ENCODE peak calls at places on chromosomes 5 and 9, in six cellular contexts. R is A549, Z is HepG2, P is endothelial cell of umbilical vein, V is K562, B is GM12878. X is an unnamed sample.

GRCh38 chr9:6905850-6906375 is 148.1 kb downstream of the KDM4C start:
- DNase-seq in Z (no peak), P (no peak), V (no peak), B (no peak), R (no peak), X (no peak)

GRCh38 chr9:486156-486555 is 271.5 kb downstream of the DOCK8 start:
- DNase-seq in Z (no peak), P (no peak), R (no peak), V (no peak), B (no peak), X (no peak)

GRCh38 chr9:14068690-14069089 is 245.3 kb downstream of the NFIB start:
- DNase-seq in R (no peak), B (no peak), P (no peak), V (peak), Z (no peak), X (no peak)

GRCh38 chr9:137079401-137079787 is 2.1 kb downstream of the UAP1L1 start:
- DNase-seq in B (no peak), Z (no peak), R (no peak), P (no peak), V (no peak), X (no peak)

GRCh38 chr5:163306421-163306820 is 131.0 kb upstream of the CCNG1 start:
- DNase-seq in P (peak), V (no peak), R (no peak), B (no peak), Z (peak), X (peak)

GRCh38 chr5:31993182-31993961 is 180.7 kb downstream of the GOLPH3 start:
- DNase-seq in P (no peak), V (no peak), B (no peak), Z (no peak), R (no peak), X (no peak)

GRCh38 chr5:154575869-154576806 is 98.1 kb upstream of the HAND1 start:
- DNase-seq in R (no peak), Z (peak), P (no peak), V (no peak), B (peak), X (peak)

GRCh38 chr5:174794941-174795672 is 70.7 kb downstream of the MSX2 start:
- DNase-seq in Z (no peak), P (no peak), B (no peak), R (no peak), V (no peak), X (no peak)

GRCh38 chr5:152058267-152058666 is 133.6 kb upstream of the GLRA1 start:
- DNase-seq in Z (no peak), V (no peak), P (no peak), R (no peak), B (no peak), X (no peak)

GRCh38 chr5:172299916-172300439 is 16.4 kb upstream of the UBTD2 start:
- DNase-seq in R (no peak), Z (no peak), B (no peak), V (no peak), P (no peak), X (peak)

GRCh38 chr9:117907420-117907819 is 203.2 kb downstream of the TLR4 start:
- DNase-seq in P (no peak), R (no peak), B (no peak), V (no peak), Z (no peak), X (no peak)

GRCh38 chr9:96116275-96117051 is 185.5 kb downstream of the HSD17B3 start:
- DNase-seq in Z (peak), B (no peak), R (no peak), V (no peak), P (no peak), X (no peak)

GRCh38 chr9:137297966-137298365 is 4.1 kb downstream of the NRARP start:
- DNase-seq in V (no peak), R (no peak), Z (no peak), P (no peak), B (no peak), X (no peak)

GRCh38 chr5:120873083-120873482 is 409.0 kb downstream of the PRR16 start:
- DNase-seq in Z (no peak), R (no peak), P (peak), B (no peak), V (no peak), X (no peak)

GRCh38 chr5:120869831-120870230 is 405.7 kb downstream of the PRR16 start:
- DNase-seq in Z (no peak), R (no peak), P (no peak), B (no peak), V (no peak), X (no peak)

GRCh38 chr5:120872292-120872691 is 408.2 kb downstream of the PRR16 start:
- DNase-seq in Z (no peak), P (no peak), B (no peak), R (no peak), V (no peak), X (no peak)

DNA sequence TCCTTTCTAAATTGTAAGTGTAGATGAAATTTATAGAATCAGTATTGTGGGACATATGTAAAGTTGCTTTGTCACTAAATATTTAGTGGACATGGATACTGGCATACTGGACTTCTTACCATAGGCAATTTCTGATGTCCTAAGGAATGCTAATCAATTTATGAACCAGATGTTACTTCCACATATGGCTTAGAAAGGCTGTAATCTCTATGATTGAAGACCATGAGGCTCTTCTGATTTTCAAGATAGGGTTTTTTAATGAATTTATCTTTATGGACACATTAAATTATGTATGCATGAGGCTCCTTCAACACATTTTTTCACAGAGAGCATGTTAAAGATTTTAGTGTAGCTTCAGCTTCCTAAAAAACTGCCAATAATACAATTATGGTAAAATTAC is 410.4 kb downstream of the PRR16 start:
- DNase-seq in B (no peak), V (no peak), P (no peak), R (no peak), Z (no peak), X (no peak)
- TF ChIP-seq MYC in B (no peak), V (no peak), P (no peak), R (no peak), Z (no peak), X (no peak)

GRCh38 chr9:111662851-111663823 is 1.7 kb downstream of the GNG10 start:
- DNase-seq in Z (no peak), P (no peak), B (no peak), V (peak), R (no peak), X (no peak)

GRCh38 chr9:111658943-111659342 is 2.5 kb upstream of the GNG10 start:
- DNase-seq in B (no peak), V (no peak), R (no peak), P (no peak), Z (no peak), X (no peak)

GRCh38 chr9:111659706-111660105 is 1.7 kb upstream of the GNG10 start:
- DNase-seq in B (no peak), V (no peak), R (no peak), P (no peak), Z (no peak), X (no peak)

GRCh38 chr9:111661802-111662491 is 542 bp downstream of the GNG10 start:
- DNase-seq in P (peak), V (peak), B (no peak), Z (no peak), R (peak), X (peak)

DNA sequence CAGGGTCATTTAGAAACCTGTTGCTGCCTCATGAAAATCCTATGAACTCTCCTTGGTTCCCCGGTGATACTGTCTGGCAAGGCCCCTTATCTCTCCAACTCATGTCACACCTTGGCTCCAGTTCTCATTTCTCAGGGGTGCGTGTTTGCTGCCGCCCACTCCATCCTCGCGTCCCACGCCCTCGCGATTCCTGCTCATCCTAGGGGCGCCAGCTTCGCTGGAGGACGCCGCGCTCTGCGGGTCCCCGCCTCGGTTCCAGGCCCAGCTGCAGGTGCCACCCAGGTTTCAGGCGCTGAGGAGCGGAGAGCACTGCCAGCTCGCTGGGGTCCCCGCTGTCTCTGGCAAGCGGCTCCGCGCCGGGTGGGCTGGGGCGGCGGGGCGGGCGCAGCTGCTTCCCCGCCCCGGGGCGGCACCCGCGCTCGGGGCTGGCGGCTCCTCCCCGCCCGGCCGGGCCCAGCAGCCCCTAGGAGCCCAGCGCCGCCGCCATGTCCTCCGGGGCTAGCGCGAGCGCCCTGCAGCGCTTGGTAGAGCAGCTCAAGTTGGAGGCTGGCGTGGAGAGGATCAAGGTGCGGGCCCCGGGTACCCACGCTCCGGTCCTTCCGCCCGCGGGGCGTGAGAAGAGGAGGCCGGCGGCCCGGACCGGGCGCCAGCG is at the start of gene GNG10:
- DNase-seq in R (peak), P (peak), V (peak), B (no peak), Z (peak), X (peak)
- TF ChIP-seq POLR2A in R (peak), P (peak), V (peak), B (peak), Z (peak), X (peak)

DNA sequence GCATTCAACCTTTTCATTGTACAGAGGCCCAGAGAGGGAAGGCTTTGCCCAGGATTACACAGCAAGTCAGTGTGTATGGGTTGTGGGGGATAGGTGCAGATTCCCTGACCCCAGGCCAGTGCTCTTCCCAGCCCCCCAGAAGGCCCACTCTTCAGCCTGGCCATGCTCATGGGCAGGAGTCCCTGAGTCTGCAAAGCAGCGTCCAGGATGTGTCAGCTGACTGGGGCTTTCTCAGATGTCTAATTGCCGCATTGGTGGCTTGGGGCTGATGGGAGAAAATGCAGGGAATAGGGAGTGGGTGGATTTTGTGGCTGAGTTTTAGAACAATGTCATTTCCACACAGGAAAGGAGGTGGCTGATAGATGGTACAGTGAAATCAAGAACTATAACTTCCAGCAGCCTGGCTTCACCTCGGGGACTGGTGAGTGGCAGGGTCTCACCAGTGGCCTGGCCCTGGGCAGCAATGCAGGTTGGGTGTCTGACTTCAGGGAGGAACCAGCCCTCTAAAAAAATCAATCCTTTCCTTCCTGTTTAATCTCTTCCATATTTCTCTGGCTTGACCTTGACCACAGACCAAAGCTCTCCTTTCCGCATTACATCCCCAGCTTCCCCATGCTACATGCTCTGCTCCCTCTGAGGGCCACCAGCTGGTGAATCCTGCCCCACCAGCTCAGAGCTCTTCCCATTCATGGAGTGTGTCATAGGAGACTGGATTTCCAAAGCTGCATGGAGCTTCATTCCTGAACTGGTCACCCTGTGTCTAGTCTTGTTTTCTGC is 14.2 kb downstream of the GLIPR2 start:
- DNase-seq in P (no peak), V (no peak), R (no peak), B (no peak), Z (peak), X (peak)
- H3K4me3 ChIP-seq in P (no peak), V (no peak), R (no peak), B (no peak), Z (no peak), X (peak)

GRCh38 chr9:113444736-113445135 is 18.8 kb upstream of the RGS3 start:
- DNase-seq in V (no peak), R (no peak), Z (no peak), B (no peak), P (no peak), X (peak)

GRCh38 chr9:113452206-113452605 is 11.3 kb upstream of the RGS3 start:
- DNase-seq in B (no peak), P (no peak), R (no peak), V (no peak), Z (no peak), X (no peak)

GRCh38 chr9:113446323-113446740 is 17.2 kb upstream of the RGS3 start:
- DNase-seq in P (peak), R (peak), V (peak), B (peak), Z (peak), X (peak)
- TF ChIP-seq MYC in P (no peak), R (no peak), V (no peak), B (no peak), Z (no peak), X (peak)

GRCh38 chr9:129142536-129142935 is 31.3 kb downstream of the PTPA start:
- DNase-seq in B (no peak), Z (no peak), V (no peak), R (no peak), P (no peak), X (no peak)

GRCh38 chr9:129140397-129141065 is 29.3 kb downstream of the PTPA start:
- DNase-seq in B (no peak), P (peak), R (no peak), Z (peak), V (peak), X (peak)

GRCh38 chr9:129139993-129140396 is 28.8 kb downstream of the PTPA start:
- DNase-seq in B (peak), R (peak), P (peak), Z (peak), V (peak), X (peak)

GRCh38 chr9:129142115-129142514 is 30.9 kb downstream of the PTPA start:
- DNase-seq in R (no peak), V (no peak), P (no peak), B (no peak), Z (no peak), X (no peak)

GRCh38 chr9:129141066-129142041 is 30.1 kb downstream of the PTPA start:
- DNase-seq in Z (no peak), V (peak), B (peak), P (peak), R (no peak), X (peak)
- TF ChIP-seq POLR2A in Z (no peak), V (no peak), B (no peak), P (peak), R (no peak), X (no peak)

X was measured in NB4.